ENCODE peak calls at places on chromosomes 4 and X, in four cellular contexts. R is foreskin fibroblast, J is mucosa of descending colon, I is cardiac muscle cell. U is an unnamed sample.

GRCh38 chrX:103776586-103776985 is at the start of gene PLP1:
- DNase-seq in J (no peak), R (no peak), I (no peak), U (no peak)

GRCh38 chrX:31255310-31256033 is 183.6 kb upstream of the FTHL17 start:
- DNase-seq in R (no peak), I (no peak), J (no peak), U (no peak)

GRCh38 chr4:66837496-66837895 is 707.8 kb downstream of the CENPC start:
- DNase-seq in I (peak; percentile 1), J (no peak), R (no peak), U (no peak)

GRCh38 chr4:52911684-52912294 is 49.7 kb downstream of the RASL11B start:
- DNase-seq in R (peak; percentile 70), I (peak; percentile 83), J (peak; percentile 70), U (peak; percentile 74)

GRCh38 chr4:109183851-109184345 is 118.6 kb downstream of the COL25A1 start:
- DNase-seq in R (peak; percentile 7), J (no peak), I (peak; percentile 50), U (no peak)

GRCh38 chr4:82865592-82865991 is 25.4 kb downstream of the SEC31A start:
- DNase-seq in J (no peak), I (peak; percentile 95), R (peak; percentile 74), U (peak; percentile 92)

GRCh38 chrX:150049647-150050046 is 111.4 kb upstream of the EOLA2 start:
- DNase-seq in R (peak; percentile 35), I (peak; percentile 21), J (no peak), U (peak; percentile 67)

GRCh38 chr4:136811496-136812077 is 720.7 kb downstream of the PCDH18 start:
- DNase-seq in I (no peak), R (no peak), J (no peak), U (no peak)

GRCh38 chr4:141502755-141503154 is 133.6 kb upstream of the IL15 start:
- DNase-seq in I (no peak), R (no peak), J (no peak), U (no peak)

GRCh38 chrX:47247206-47247998 is 14.6 kb downstream of the USP11 start:
- DNase-seq in I (no peak), R (peak; percentile 69), J (no peak), U (no peak)

GRCh38 chrX:22340022-22340616 is 67.4 kb downstream of the CBLL2 start:
- DNase-seq in J (no peak), I (no peak), R (no peak), U (peak; percentile 6)

GRCh38 chr4:37146260-37146659 is 98.3 kb upstream of the NWD2 start:
- DNase-seq in I (no peak), R (no peak), J (no peak), U (no peak)

GRCh38 chr4:105186701-105187158 is 40.1 kb downstream of the TET2 start:
- DNase-seq in R (peak; percentile 59), I (peak; percentile 63), J (no peak), U (no peak)

GRCh38 chrX:38732866-38733265 is 68.4 kb upstream of the MID1IP1 start:
- DNase-seq in I (no peak), J (no peak), R (no peak), U (no peak)

GRCh38 chrX:1754077-1754476 is 139.2 kb downstream of the ASMT start:
- DNase-seq in I (no peak), J (no peak), R (no peak), U (peak; percentile 74)

GRCh38 chr4:56757270-56757746 is 64.2 kb downstream of the SPINK2 start:
- DNase-seq in J (peak; percentile 37), I (peak; percentile 55), R (peak; percentile 79), U (peak; percentile 67)

GRCh38 chrX:53319614-53320542 is 38.5 kb upstream of the IQSEC2 start:
- DNase-seq in I (no peak), J (no peak), R (peak; percentile 21), U (no peak)

GRCh38 chrX:41275661-41276609 is 58.0 kb upstream of the DDX3X start:
- DNase-seq in J (peak; percentile 71), I (peak; percentile 73), R (peak; percentile 81), U (peak; percentile 49)

GRCh38 chrX:57902633-57903032 is 7.6 kb downstream of the ZXDA start:
- DNase-seq in J (no peak), R (no peak), I (no peak), U (no peak)

GRCh38 chrX:131609480-131609879 is 65.6 kb downstream of the OR13H1 start:
- DNase-seq in R (no peak), I (no peak), J (no peak), U (no peak)

GRCh38 chr4:61915501-61915900 is 715.4 kb downstream of the ADGRL3 start:
- DNase-seq in I (no peak), R (no peak), J (no peak), U (no peak)

GRCh38 chrX:129523076-129524055 is at the start of gene SMARCA1:
- DNase-seq in J (peak; percentile 23), I (peak; percentile 75), R (peak; percentile 56), U (peak; percentile 61)

GRCh38 chr4:139934336-139934735 is 219.6 kb downstream of the MAML3 start:
- DNase-seq in I (peak; percentile 33), J (no peak), R (peak; percentile 77), U (peak; percentile 62)

GRCh38 chr4:154908168-154908567 is 127.1 kb downstream of the RBM46 start:
- DNase-seq in I (no peak), R (peak; percentile 10), J (no peak), U (no peak)

GRCh38 chr4:126563389-126563788 is 1069.4 kb upstream of the INTU start:
- DNase-seq in R (no peak), I (no peak), J (no peak), U (no peak)

GRCh38 chr4:35491093-35491492 is 753.2 kb downstream of the ARAP2 start:
- DNase-seq in R (no peak), J (no peak), I (no peak), U (no peak)

GRCh38 chrX:67612231-67612630 is 68.4 kb downstream of the AR start:
- DNase-seq in J (no peak), I (no peak), R (peak; percentile 61), U (peak; percentile 17)

GRCh38 chr4:76430519-76431388 is 4.3 kb upstream of the SHROOM3 start:
- DNase-seq in J (no peak), R (peak; percentile 73), I (peak; percentile 74), U (peak; percentile 61)

GRCh38 chr4:190019023-190019858 is 7.8 kb downstream of the FRG2 start:
- DNase-seq in J (no peak), I (no peak), R (peak; percentile 6), U (no peak)

GRCh38 chr4:147094228-147094627 is 148.6 kb upstream of the TTC29 start:
- DNase-seq in J (no peak), I (no peak), R (no peak), U (no peak)

DNA sequence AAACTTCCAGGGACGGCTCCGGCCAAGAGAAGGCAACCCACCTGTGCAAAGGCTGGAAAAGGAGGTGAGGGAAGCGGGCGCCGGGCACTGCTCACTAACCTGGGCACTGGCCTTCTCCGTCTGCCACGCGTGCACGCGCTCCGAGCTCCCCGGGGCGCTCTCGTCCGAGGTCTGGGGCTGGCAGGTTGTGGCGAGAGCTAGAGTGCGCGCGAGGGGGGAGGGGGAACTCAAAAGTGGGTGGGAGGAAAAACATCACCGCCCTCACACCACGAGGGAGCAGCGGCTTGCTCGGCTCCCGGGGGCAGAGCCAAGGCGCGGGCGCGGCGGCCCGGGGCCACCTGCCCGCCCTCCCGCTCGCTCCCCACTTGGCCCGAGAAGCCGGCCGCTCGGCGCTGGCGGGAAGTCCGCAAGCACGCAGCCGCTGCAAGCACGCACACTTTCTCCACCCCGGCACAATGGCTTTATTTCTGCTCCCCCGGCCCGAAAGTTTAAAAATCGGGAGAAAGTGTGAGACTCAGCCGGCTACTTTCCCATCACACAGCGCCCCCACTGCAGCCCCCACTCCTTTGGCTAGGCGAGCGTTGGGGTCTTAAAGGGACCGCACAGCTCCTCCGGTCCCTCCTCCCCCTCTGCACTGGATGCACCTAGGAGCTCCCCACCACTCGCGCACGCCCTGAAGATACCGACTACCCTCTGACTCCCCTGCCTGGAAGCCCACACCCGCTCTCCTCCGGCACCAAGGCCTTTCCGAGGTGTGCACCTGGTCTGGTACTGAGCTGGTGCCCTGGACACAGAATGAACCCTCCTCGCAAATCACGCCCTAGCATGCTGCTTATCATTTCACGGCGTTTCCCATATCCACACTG is at the start of gene CHRDL1:
- DNase-seq in R (peak; percentile 41), J (peak; percentile 28), I (no peak), U (no peak)
- H3K4me3 ChIP-seq in R (peak within 1 kb of the TSS; percentile 54), J (no peak within 1 kb of the TSS), I (peak within 1 kb of the TSS; percentile 45), U (peak within 1 kb of the TSS; percentile 37)

DNA sequence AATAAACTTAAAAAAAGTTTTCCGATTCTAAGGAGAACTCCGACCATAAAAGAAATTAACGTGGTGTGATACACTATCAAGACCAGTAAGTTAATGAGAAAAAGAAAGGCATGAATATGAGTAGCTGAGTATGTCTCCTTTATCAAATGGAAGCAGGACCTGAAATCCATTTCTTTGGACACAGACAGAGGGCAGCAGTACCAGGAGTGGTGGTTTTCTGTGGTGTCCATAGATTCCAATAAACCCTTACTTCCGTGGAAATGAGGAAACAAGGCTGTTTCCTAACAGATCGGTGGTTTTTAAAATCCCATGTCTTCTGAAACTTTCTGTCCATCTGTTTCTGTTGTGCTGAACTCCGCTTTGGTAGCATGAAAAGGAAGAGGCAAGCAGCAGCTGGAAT is 128.5 kb upstream of the TSPAN5 start:
- DNase-seq in I (peak; percentile 38), J (no peak), R (peak; percentile 32), U (peak; percentile 20)
- TF ChIP-seq CTCF in I (peak; percentile 27), J (no peak), R (peak; percentile 28), U (peak; percentile 21)

DNA sequence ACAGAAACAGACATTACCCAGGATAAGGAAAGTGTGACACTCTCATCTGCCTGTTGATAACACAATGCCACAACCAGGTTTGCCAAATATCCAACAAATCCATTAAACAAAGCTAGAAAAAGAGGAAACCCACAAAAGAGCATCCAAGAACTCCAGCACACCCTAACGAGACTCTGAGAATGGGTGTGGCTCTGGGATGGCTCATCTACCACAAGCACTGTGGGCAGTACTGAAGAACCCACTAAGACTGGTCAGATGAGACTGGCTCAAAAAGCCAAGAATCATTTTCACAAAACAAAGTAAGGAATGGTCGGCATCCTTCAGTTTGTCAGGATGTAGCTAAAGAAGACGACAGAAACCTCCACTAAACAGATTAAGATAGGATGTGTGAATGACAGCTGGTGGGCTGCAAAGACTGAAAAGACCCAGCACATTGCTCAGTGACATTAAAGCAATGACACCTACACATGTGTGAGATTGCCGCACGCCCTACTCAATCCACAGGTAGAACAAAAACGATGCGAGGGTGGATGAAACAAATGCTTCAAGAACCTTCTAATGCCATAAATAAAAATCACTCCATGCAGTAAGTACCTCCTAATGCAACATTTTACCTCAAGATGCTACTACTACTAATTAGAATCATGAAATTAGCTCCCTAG is 14.6 kb downstream of the ATP8A1 start:
- DNase-seq in I (no peak), J (no peak), R (no peak), U (no peak)
- H3K4me3 ChIP-seq in I (no peak overlapping the region), J (no peak overlapping the region), R (no peak overlapping the region), U (no peak overlapping the region)

DNA sequence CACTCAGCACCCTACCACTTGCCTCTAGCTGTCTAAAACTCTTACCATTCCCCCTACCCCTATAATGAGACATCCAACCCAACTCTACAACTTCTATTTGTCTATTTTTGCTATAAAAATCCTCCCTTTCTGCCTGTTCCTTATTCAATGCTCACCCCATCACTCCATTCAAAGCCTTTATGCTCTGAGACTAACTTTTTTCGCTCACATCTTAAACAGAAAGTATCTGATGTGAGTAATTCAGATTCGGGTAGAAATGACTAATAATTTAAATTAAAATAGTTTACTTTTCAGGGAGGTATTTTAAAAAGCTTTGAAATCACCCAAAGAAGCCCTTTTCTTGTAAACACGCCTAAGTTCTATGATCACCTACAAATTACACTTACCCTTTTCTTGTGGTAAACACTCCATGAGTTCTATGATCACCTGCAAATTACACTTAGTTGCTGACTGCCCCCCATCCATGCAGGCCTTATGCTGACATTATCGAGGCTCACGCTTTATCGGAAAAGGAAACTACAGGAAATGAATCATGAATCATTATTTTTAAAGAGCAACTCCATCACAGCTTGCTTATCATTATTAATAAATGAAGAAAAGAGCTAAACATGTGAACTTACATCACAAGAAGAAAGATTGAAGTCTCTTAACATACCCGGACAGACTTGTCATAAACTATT is 168.7 kb upstream of the PPP1R2C start:
- DNase-seq in J (no peak), I (no peak), R (no peak), U (no peak)
- TF ChIP-seq CTCF in J (no peak), I (no peak), R (no peak), U (no peak)

U was measured in AG10803.